ENCODE peak calls at places on chromosomes 2 and 18, in five cellular contexts. B, E, Q, C and S are unnamed samples. For H3K27me3, the result is how much of the 10 kb centered on the place peaks cover.

GRCh38 chr2:234678721-234679120 is 181.8 kb upstream of the ARL4C start:
- DNase-seq in B (no peak), E (no peak), Q (no peak), C (no peak), S (no peak)

GRCh38 chr2:73260338-73260984 is 23.8 kb downstream of the FBXO41 start:
- DNase-seq in B (peak), E (no peak), Q (peak), C (peak), S (peak)

GRCh38 chr18:8478968-8479370 is 130.3 kb upstream of the RAB12 start:
- DNase-seq in B (no peak), E (no peak), Q (no peak), C (no peak), S (no peak)

GRCh38 chr18:55500316-55501086 is 87.5 kb downstream of the TCF4 start:
- DNase-seq in B (no peak), E (no peak), Q (no peak), C (no peak), S (no peak)

GRCh38 chr18:72155327-72155726 is 388.8 kb downstream of the CBLN2 start:
- DNase-seq in B (no peak), E (no peak), Q (no peak), C (no peak), S (no peak)

GRCh38 chr2:13558368-13558767 is 841.6 kb downstream of the TRIB2 start:
- DNase-seq in B (no peak), E (no peak), Q (no peak), C (no peak), S (no peak)

GRCh38 chr2:9753276-9753600 is 90.0 kb upstream of the TAF1B start:
- DNase-seq in B (peak), E (no peak), Q (peak), C (peak), S (peak)

GRCh38 chr18:59996370-59996966 is 96.7 kb downstream of the PMAIP1 start:
- DNase-seq in B (peak), E (no peak), Q (no peak), C (peak), S (no peak)

GRCh38 chr2:151410485-151410833 is 757 bp downstream of the RIF1 start:
- DNase-seq in B (peak), E (no peak), Q (no peak), C (peak), S (peak)

DNA sequence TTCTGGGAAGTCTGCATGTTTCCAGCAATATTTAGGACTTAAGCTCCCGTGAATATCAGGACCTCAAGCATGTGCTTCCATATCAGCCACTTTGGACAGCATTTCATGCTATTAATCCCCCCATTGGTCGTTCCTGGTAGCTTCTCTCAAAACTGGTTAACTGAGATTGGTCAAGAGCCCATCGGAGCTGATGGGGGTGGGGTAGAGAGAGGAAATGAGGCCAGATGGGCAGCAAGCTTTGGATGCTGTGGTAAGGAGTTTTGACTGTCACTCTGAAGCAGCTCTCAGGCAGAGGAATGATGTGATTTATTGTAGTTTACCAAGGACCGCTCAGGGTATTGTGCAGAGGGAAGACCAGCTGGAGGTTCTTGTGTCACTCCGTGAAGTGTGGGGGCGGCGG is 81.8 kb downstream of the FAM168B start:
- DNase-seq in B (no peak), E (no peak), Q (no peak), C (no peak), S (no peak)
- H3K27me3 ChIP-seq in B (under half), E (under half), Q (under half), C (under half), S (half or more)

DNA sequence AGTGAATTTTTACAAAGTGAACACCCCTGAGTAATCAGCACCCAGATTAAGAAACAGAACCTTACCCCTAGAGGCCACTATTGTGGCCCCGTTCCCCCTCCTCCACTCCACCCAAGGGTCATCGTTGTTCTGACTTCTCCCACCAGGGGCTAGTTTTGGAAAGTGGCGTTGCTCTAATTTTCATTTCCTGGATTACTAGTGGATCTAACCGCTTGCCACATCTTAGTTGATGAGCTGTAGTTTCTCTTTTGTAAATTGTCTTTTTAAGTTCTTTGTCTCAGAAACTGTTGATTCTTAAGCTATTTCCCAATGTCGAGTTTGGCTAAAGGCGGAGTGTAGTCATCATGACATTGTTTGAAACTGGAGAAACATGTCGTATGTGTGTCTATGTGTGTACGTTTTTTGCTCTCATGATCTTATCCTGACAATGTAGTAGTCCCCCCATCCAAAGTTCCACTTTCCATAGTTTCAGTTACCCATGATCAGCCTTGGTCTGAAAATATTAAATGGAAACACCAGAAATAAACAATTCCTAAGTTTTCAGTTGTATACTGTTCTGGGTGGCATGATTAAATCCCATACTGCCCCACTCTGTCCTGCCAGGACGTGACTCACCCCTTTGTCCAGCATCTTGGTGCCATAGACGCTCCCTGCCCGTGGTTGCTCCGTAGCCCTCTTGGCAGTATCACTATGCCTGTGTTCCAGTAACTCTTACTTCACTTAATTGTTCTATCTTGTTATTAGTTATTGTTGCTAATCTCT is 71.0 kb upstream of the SP3 start:
- DNase-seq in B (no peak), E (peak), Q (no peak), C (no peak), S (no peak)
- H3K4me3 ChIP-seq in B (no peak), E (no peak), Q (peak), C (no peak), S (peak)

DNA sequence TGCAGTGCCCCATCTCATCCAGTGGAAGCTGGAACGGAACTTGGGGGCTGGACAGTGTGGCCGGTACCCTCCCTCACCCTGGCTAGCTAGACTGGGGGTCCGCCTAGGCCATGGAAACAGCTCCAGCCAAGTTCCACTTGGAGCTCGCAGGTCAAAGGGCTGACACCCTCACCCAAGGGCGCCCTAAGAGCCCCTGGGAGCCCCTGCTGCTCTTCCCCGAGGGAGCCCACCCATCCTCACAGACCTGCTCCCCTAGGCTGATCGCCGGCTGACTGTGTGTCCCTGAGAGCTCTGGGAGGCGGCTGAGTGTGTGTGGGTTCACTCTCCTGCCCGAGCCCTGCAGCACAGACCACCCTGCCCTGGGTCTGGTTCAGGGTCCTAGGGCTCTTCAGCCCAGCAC is 118.2 kb upstream of the OTOS start:
- DNase-seq in B (no peak), E (no peak), Q (no peak), C (no peak), S (no peak)
- H3K27me3 ChIP-seq in B (under half), E (under half), Q (under half), C (under half), S (under half)

DNA sequence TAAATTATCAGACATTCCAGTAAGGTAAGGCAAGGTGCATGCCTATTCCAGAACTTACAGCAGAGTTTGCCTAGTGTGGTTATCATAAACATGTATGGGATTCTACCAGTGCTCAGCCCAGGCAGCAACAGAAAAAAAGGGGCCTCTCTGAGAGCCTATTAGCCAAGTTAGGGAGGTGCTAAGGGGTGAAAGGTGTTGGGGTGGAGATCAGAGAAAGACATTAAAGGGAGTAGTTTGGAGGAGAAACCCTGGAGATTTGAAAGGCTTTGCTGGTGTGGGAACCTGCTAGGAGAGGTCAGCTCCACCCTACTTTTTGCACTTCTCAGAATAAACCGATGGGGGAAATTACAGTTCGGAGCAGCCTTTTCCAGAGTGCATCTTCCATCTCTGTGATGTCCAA is 2.9 kb downstream of the ARPC2 start:
- DNase-seq in B (peak), E (no peak), Q (no peak), C (no peak), S (no peak)
- H3K4me3 ChIP-seq in B (peak), E (no peak), Q (peak), C (peak), S (peak)

GRCh38 chr18:13300029-13300428 is 81.5 kb downstream of the LDLRAD4 start:
- DNase-seq in B (no peak), E (no peak), Q (no peak), C (no peak), S (no peak)
- H3K27me3 ChIP-seq in B (under half), E (under half), Q (under half), C (under half), S (under half)

DNA sequence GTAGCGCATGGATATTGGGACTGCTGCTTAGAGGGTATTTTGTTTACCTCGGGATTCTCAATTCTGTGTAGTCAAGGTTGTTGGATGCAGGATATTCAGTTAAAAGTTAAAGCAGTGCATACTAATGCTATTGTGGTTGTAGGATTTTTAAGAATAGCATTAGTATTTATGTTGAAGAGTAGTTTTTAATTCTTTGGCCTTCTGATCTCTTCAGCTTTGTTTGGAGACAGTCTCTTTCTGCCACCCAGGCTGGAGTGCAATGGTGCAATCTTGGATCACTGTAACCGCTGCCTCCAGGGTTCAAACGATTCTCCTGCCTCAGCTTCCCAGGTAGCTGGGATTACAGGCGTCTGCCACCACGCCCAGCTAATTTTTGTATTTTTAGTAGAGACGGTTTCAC is 1.5 kb downstream of the RHBDD1 start:
- DNase-seq in B (no peak), E (no peak), Q (no peak), C (no peak), S (no peak)
- H3K4me3 ChIP-seq in B (no peak), E (no peak), Q (peak), C (no peak), S (peak)